ENCODE peak calls at places on chromosomes 3 and 15, in eight cellular contexts. Q, Z, B, X, T, N, I and W are unnamed samples.

GRCh38 chr3:120170223-120170622 is 76.0 kb upstream of the GSK3B start:
- DNase-seq in N (no peak), Z (no peak), T (no peak), B (no peak), X (no peak), Q (no peak), I (no peak), W (no peak)

GRCh38 chr3:66923991-66924390 is 74.1 kb upstream of the KBTBD8 start:
- DNase-seq in Z (no peak), N (no peak), T (no peak), X (no peak), B (no peak), Q (no peak), I (no peak), W (no peak)

GRCh38 chr3:58868101-58868779 is 181.6 kb downstream of the CFAP20DC start:
- DNase-seq in Z (no peak), I (no peak), X (no peak), Q (no peak), B (no peak), T (no peak), N (no peak), W (no peak)

GRCh38 chr15:51190424-51191068 is 95.8 kb upstream of the TNFAIP8L3 start:
- DNase-seq in Z (no peak), Q (no peak), N (no peak), X (no peak), T (no peak), B (peak; percentile 40), I (no peak), W (no peak)

GRCh38 chr15:77633134-77633912 is 611 bp upstream of the LINGO1 start:
- DNase-seq in X (peak; percentile 90), Q (peak; percentile 90), T (peak; percentile 94), Z (peak; percentile 62), N (peak; percentile 88), I (peak; percentile 87), B (peak; percentile 76), W (peak; percentile 96)

GRCh38 chr3:3625461-3626271 is 173.6 kb upstream of the LRRN1 start:
- DNase-seq in N (no peak), Q (no peak), Z (no peak), X (no peak), T (no peak), I (no peak), B (no peak), W (no peak)

GRCh38 chr3:31252216-31253185 is 280.2 kb upstream of the STT3B start:
- DNase-seq in T (no peak), Q (no peak), N (no peak), I (no peak), B (no peak), Z (no peak), X (no peak), W (no peak)

GRCh38 chr3:131849640-131850039 is 185.2 kb downstream of the CPNE4 start:
- DNase-seq in B (no peak), Z (no peak), Q (no peak), X (no peak), I (no peak), T (no peak), N (no peak), W (no peak)

GRCh38 chr15:58460872-58461271 is 29.1 kb downstream of the LIPC start:
- DNase-seq in X (no peak), T (no peak), N (no peak), B (no peak), Z (no peak), Q (no peak), I (no peak), W (no peak)

GRCh38 chr3:172675371-172676193 is 35.3 kb downstream of the NCEH1 start:
- DNase-seq in I (no peak), B (peak; percentile 80), X (no peak), N (peak; percentile 41), Q (no peak), T (no peak), Z (peak; percentile 53), W (no peak)

GRCh38 chr3:101858464-101858863 is 9.2 kb downstream of the NFKBIZ start:
- DNase-seq in B (no peak), I (no peak), T (no peak), X (no peak), N (no peak), Q (no peak), Z (no peak), W (no peak)

GRCh38 chr15:64532515-64532914 is 72.1 kb downstream of the ZNF609 start:
- DNase-seq in B (no peak), T (no peak), Q (no peak), Z (no peak), X (no peak), I (no peak), N (no peak), W (no peak)

GRCh38 chr3:153768559-153769469 is 352.4 kb upstream of the ARHGEF26 start:
- DNase-seq in N (peak; percentile 21), T (peak; percentile 6), B (peak; percentile 57), Q (no peak), Z (peak; percentile 30), I (peak; percentile 17), X (peak; percentile 39), W (peak; percentile 19)

GRCh38 chr3:166560253-166560652 is 723.0 kb upstream of the BCHE start:
- DNase-seq in I (no peak), X (no peak), T (no peak), Z (peak; percentile 3), N (no peak), Q (no peak), B (no peak), W (no peak)

GRCh38 chr15:65085990-65086679 is 9.6 kb downstream of the KBTBD13 start:
- DNase-seq in B (peak; percentile 18), N (peak; percentile 58), I (no peak), X (peak; percentile 57), Q (peak; percentile 38), T (no peak), Z (peak; percentile 72), W (no peak)

GRCh38 chr3:138946554-138947302 is at the start of the genes FOXL2 and FOXL2NB:
- DNase-seq in Q (no peak), Z (no peak), I (no peak), B (no peak), N (peak; percentile 79), X (no peak), T (no peak), W (no peak)

GRCh38 chr3:125240496-125240895 is 27.9 kb upstream of the SLC12A8 start:
- DNase-seq in I (no peak), B (no peak), Q (no peak), X (no peak), Z (no peak), N (no peak), T (no peak), W (no peak)

GRCh38 chr3:189981668-189982067 is 139.0 kb downstream of the P3H2 start:
- DNase-seq in Q (no peak), B (peak; percentile 42), T (no peak), Z (no peak), N (no peak), I (no peak), X (no peak), W (no peak)

GRCh38 chr3:58299839-58300516 is 6.1 kb upstream of the RPP14 start:
- DNase-seq in N (no peak), Z (peak; percentile 25), Q (no peak), X (no peak), T (no peak), B (peak; percentile 70), I (no peak), W (no peak)

DNA sequence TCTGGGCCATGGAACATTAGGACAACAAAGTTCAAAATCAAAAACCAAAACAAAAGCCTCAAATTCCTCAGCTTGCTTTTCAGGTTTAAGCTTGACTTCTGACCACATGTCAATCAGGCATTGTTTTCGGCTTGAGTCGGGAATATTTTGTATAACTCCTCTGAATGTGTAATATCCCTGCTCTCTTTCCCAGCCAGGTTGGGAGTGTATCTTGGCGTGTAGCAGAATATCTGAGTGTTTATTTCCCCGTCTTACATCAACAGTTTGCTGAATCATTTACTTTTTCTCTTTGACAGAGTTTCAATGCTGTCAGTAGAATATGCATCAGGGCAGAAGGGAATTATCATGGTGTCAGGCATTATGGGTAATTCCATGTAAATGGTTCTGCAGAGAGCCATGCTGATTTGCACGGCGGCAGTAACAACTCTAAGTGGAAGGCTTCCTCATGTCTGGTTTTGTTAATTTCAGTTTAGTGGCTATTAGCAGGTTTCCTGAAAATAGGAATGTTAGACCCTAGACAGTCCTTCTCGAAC is 566.3 kb downstream of the AGBL1 start:
- DNase-seq in T (no peak), I (no peak), X (no peak), Z (no peak), Q (no peak), N (no peak), B (no peak), W (no peak)
- TF ChIP-seq POLR2AphosphoS5 in T (no peak), I (no peak), X (no peak), Z (no peak), Q (no peak), N (no peak), B (no peak), W (no peak)

GRCh38 chr15:75903331-75904240 is at the start of gene FBXO22:
- DNase-seq in Q (peak; percentile 95), X (peak; percentile 94), N (peak; percentile 85), I (peak; percentile 71), B (peak; percentile 90), T (peak; percentile 64), Z (peak; percentile 82), W (peak; percentile 71)
- TF ChIP-seq POLR2A in Q (no peak), X (peak; percentile 82), N (peak; percentile 92), I (peak; percentile 89), B (peak; percentile 93), T (peak; percentile 94), Z (peak; percentile 89), W (peak; percentile 93)

DNA sequence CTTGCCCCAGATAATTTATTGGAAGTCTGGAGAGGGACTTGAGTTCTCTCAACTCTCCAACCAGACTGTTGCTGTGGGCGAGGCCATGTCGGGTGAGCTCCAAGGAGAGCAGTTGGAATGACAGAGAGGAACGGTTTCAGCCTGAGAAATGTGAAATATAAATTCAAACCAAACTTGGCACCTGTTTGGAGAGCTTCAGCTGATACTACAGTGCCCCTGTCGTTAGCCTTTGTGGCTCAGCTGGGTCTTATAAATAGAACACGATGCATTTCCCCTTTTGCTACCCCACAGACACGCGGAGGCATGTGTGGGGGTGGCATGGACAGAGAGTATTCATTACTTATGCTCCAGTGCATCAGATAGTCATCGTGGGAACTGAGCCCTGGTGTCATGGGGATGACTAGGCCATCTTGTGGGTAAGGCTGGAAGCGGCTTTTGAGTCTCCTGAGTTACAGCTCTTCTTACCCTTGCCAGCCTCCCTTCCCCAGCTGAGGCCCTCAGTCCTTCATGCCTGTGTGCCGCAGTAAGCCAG is 15.6 kb downstream of the SMAD3 start:
- DNase-seq in B (peak; percentile 32), Z (no peak), N (no peak), X (no peak), T (no peak), I (no peak), Q (no peak), W (peak; percentile 43)
- TF ChIP-seq POLR2AphosphoS5 in B (no peak), Z (no peak), N (no peak), X (no peak), T (peak; percentile 83), I (no peak), Q (no peak), W (no peak)

DNA sequence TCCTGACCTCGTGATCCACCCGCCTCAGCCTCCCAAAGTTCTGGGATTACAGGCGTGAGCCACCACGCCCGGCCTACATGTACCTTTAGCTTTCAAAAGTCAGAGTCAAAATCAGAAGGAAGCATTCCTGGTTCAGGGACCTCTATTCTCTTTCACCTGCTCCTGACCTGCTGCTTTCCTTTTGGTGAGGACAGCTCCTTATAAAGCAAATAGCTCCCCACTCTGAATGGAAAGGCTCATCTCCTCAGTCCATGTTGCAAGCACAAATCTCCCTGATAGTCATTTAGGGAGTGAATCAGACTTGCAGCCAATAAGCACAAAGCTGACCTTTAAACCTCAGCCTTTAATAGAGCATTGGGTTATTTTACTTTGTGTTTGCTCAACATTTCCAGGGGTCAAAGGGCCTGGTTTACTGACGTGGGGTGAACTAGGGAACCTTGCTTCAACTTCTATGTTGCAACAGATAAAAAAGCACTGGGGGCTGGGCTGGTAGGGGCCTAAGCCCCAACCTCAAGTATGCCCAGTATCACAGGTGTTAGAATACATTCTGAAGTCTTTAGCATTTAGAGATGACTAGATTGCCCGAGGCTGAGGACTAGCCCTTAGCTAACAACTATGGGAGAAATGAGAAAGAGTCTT is 43.1 kb downstream of the THRB start:
- DNase-seq in T (no peak), N (no peak), Q (no peak), B (no peak), X (peak; percentile 60), Z (peak; percentile 99), I (no peak), W (no peak)
- TF ChIP-seq POLR2A in T (no peak), N (no peak), Q (no peak), B (no peak), X (no peak), Z (peak; percentile 63), I (no peak), W (no peak)